ENCODE peak calls at places on chromosomes 1 and 21, in five cellular contexts. L is non-pigmented ciliary epithelial cell; R is AG08396; V is stimulated activated CD4-positive, alpha-beta T cell treated with anti-CD3 and anti-CD28 coated beads, Interleukin-12 subunit alpha, Interleukin-12 subunit beta, amount 100 ng/mL, for 4 hours; F is effector CD8-positive, alpha-beta T cell. C is an unnamed sample.

GRCh38 chr1:54623216-54624007 is at the start of gene FAM151A:
- DNase-seq in V (no peak), R (no peak), L (no peak), F (no peak), C (no peak)

GRCh38 chr1:167789501-167789900 is 67.7 kb downstream of the MPZL1 start:
- DNase-seq in R (no peak), F (no peak), L (peak; percentile 18), V (no peak), C (no peak)

GRCh38 chr1:35557118-35557610 is at the start of gene KIAA0319L:
- DNase-seq in F (no peak), L (no peak), R (peak; percentile 92), V (no peak), C (no peak)

GRCh38 chr1:62406576-62406975 is 30.3 kb upstream of the USP1 start:
- DNase-seq in V (no peak), L (no peak), F (no peak), R (no peak), C (no peak)

GRCh38 chr1:108643492-108644333 is 17.2 kb downstream of the HENMT1 start:
- DNase-seq in R (peak; percentile 73), F (peak; percentile 3), V (peak; percentile 20), L (peak; percentile 41), C (peak; percentile 32)

GRCh38 chr1:209769171-209769904 is 13.5 kb downstream of the TRAF3IP3 start:
- DNase-seq in L (peak; percentile 38), F (peak; percentile 36), R (peak; percentile 73), V (peak; percentile 59), C (peak; percentile 39)

GRCh38 chr1:61674221-61674620 is 50.7 kb downstream of the TM2D1 start:
- DNase-seq in F (no peak), L (peak; percentile 19), V (no peak), R (no peak), C (no peak)

GRCh38 chr1:52426391-52426790 is 22.0 kb downstream of the PRPF38A start:
- DNase-seq in F (no peak), L (peak; percentile 47), R (peak; percentile 28), V (no peak), C (no peak)

GRCh38 chr1:42979888-42980800 is 21.5 kb upstream of the SLC2A1 start:
- DNase-seq in F (no peak), R (no peak), L (no peak), V (no peak), C (no peak)

GRCh38 chr1:70807088-70807664 is 240.4 kb downstream of the PTGER3 start:
- DNase-seq in L (no peak), R (no peak), V (no peak), F (no peak), C (no peak)

GRCh38 chr1:116474921-116475849 is 95.6 kb downstream of the CD58 start:
- DNase-seq in R (no peak), V (no peak), L (no peak), F (no peak), C (peak; percentile 90)

GRCh38 chr1:200150721-200151120 is 123.2 kb downstream of the NR5A2 start:
- DNase-seq in R (peak; percentile 64), V (no peak), F (no peak), L (peak; percentile 44), C (peak; percentile 83)

GRCh38 chr1:107914144-107914543 is 50.8 kb downstream of the VAV3 start:
- DNase-seq in F (no peak), R (no peak), L (no peak), V (no peak), C (no peak)

GRCh38 chr1:201791775-201792166 is 37.2 kb upstream of the IPO9 start:
- DNase-seq in R (peak; percentile 24), F (no peak), L (no peak), V (no peak), C (no peak)

GRCh38 chr1:149927535-149928387 is at the start of gene SF3B4:
- DNase-seq in L (peak; percentile 54), R (peak; percentile 91), V (peak; percentile 92), F (peak; percentile 86), C (peak; percentile 77)

GRCh38 chr1:10575616-10576015 is 100.9 kb downstream of the PEX14 start:
- DNase-seq in L (no peak), V (no peak), F (no peak), R (peak; percentile 28), C (peak; percentile 34)

GRCh38 chr1:221141059-221141458 is 261.8 kb downstream of the HLX start:
- DNase-seq in R (no peak), L (no peak), F (no peak), V (no peak), C (no peak)

GRCh38 chr1:56060901-56061300 is 518.5 kb downstream of the PLPP3 start:
- DNase-seq in R (peak; percentile 20), L (no peak), F (no peak), V (no peak), C (no peak)

GRCh38 chr1:112011231-112011630 is 21.8 kb upstream of the KCND3 start:
- DNase-seq in F (no peak), R (peak; percentile 56), V (no peak), L (peak; percentile 6), C (no peak)

GRCh38 chr21:36654341-36654740 is 44.6 kb upstream of the SIM2 start:
- DNase-seq in V (no peak), F (no peak), L (no peak), R (no peak), C (no peak)

GRCh38 chr1:202293620-202294019 is 48.1 kb downstream of the UBE2T start:
- DNase-seq in R (no peak), L (no peak), F (no peak), V (no peak), C (no peak)

GRCh38 chr21:44880762-44881585 is 7.5 kb upstream of the PTTG1IP start:
- DNase-seq in F (no peak), R (peak; percentile 63), L (no peak), V (no peak), C (peak; percentile 74)

GRCh38 chr1:80436851-80437250 is 1363.9 kb upstream of the ADGRL2 start:
- DNase-seq in V (no peak), F (no peak), L (no peak), R (no peak), C (no peak)

GRCh38 chr1:178944729-178945128 is 73.9 kb upstream of the ANGPTL1 start:
- DNase-seq in V (no peak), R (no peak), F (no peak), L (no peak), C (no peak)

GRCh38 chr1:48068216-48068615 is 71.0 kb upstream of the TRABD2B start:
- DNase-seq in F (no peak), L (no peak), R (no peak), V (no peak), C (no peak)

GRCh38 chr1:19113362-19114092 is 96.5 kb downstream of the UBR4 start:
- DNase-seq in V (peak; percentile 26), F (no peak), R (peak; percentile 29), L (peak; percentile 8), C (peak; percentile 23)

GRCh38 chr1:243850368-243851128 is 505 bp upstream of the AKT3 start:
- DNase-seq in V (peak; percentile 75), R (peak; percentile 89), F (peak; percentile 74), L (no peak), C (no peak)

GRCh38 chr1:152517237-152517811 is 3.0 kb downstream of the CRCT1 start:
- DNase-seq in R (peak; percentile 19), L (no peak), V (no peak), F (no peak), C (no peak)

GRCh38 chr21:17250651-17251294 is 262.1 kb upstream of the CXADR start:
- DNase-seq in L (no peak), R (no peak), V (no peak), F (no peak), C (no peak)

GRCh38 chr1:111604931-111605330 is 14.7 kb upstream of the RAP1A start:
- DNase-seq in F (no peak), L (no peak), V (no peak), R (peak; percentile 49), C (peak; percentile 74)

GRCh38 chr1:50329332-50329932 is 93.8 kb downstream of the DMRTA2 start:
- DNase-seq in F (no peak), L (no peak), V (no peak), R (no peak), C (no peak)

GRCh38 chr1:25651036-25651640 is 34.5 kb downstream of the MAN1C1 start:
- DNase-seq in V (no peak), L (no peak), F (no peak), R (no peak), C (no peak)

GRCh38 chr21:39057121-39057520 is 126.1 kb downstream of the PSMG1 start:
- DNase-seq in L (no peak), R (no peak), F (no peak), V (no peak), C (no peak)

GRCh38 chr1:15911927-15912326 is 64.0 kb downstream of the ZBTB17 start:
- DNase-seq in V (no peak), F (no peak), L (no peak), R (no peak), C (no peak)

C was measured in kidney epithelial cell.